ENCODE peak calls at places on chromosomes 3 and 15, in four cellular contexts. B is colonic mucosa, U is left ventricle myocardium inferior, A is OCI-LY7. R is an unnamed sample.

GRCh38 chr3:143482106-143483088 is 362.8 kb downstream of the CHST2 start:
- DNase-seq in B (peak; percentile 36), U (no peak), A (no peak), R (no peak)

GRCh38 chr3:197298858-197299854 is 744 bp upstream of the DLG1 start:
- DNase-seq in B (peak; percentile 82), U (peak; percentile 29), A (peak; percentile 79), R (peak; percentile 80)

GRCh38 chr3:152317956-152318355 is 49.2 kb downstream of the MBNL1 start:
- DNase-seq in B (no peak), U (no peak), A (no peak), R (no peak)

GRCh38 chr3:115960799-115961198 is 337.5 kb downstream of the GAP43 start:
- DNase-seq in B (no peak), U (no peak), A (no peak), R (no peak)

GRCh38 chr3:69162205-69162980 is 40.0 kb upstream of the LMOD3 start:
- DNase-seq in B (no peak), U (no peak), A (no peak), R (no peak)

GRCh38 chr3:69250014-69250413 is 127.6 kb upstream of the LMOD3 start:
- DNase-seq in B (peak; percentile 91), U (no peak), A (no peak), R (peak; percentile 46)

GRCh38 chr3:39707314-39707909 is 102.0 kb upstream of the MYRIP start:
- DNase-seq in B (no peak), U (no peak), A (peak; percentile 38), R (no peak)

GRCh38 chr3:164467027-164467426 is 611.3 kb downstream of the SI start:
- DNase-seq in B (no peak), U (no peak), A (no peak), R (no peak)

GRCh38 chr3:71089271-71089670 is 494.3 kb downstream of the FOXP1 start:
- DNase-seq in B (no peak), U (no peak), A (no peak), R (no peak)

GRCh38 chr3:134064081-134064480 is 34.4 kb upstream of the SLCO2A1 start:
- DNase-seq in B (peak; percentile 1), U (no peak), A (no peak), R (no peak)

GRCh38 chr15:101126618-101127502 is 125.0 kb downstream of the CHSY1 start:
- DNase-seq in B (no peak), U (no peak), A (no peak), R (no peak)

GRCh38 chr3:139312959-139313358 is 30.9 kb upstream of the MRPS22 start:
- DNase-seq in B (no peak), U (no peak), A (no peak), R (no peak)

GRCh38 chr3:22922317-22922716 is 280.8 kb upstream of the UBE2E2 start:
- DNase-seq in B (no peak), U (no peak), A (peak; percentile 57), R (no peak)

GRCh38 chr15:98924311-98925049 is 83.1 kb downstream of the PGPEP1L start:
- DNase-seq in B (no peak), U (no peak), A (no peak), R (no peak)

GRCh38 chr3:10259036-10259435 is 10.8 kb downstream of the TATDN2 start:
- DNase-seq in B (no peak), U (no peak), A (no peak), R (no peak)

GRCh38 chr3:129277829-129278271 is 820 bp upstream of the HMCES start:
- DNase-seq in B (peak; percentile 23), U (no peak), A (peak; percentile 79), R (no peak)

GRCh38 chr15:62145015-62145735 is 19.9 kb downstream of the C2CD4B start:
- DNase-seq in B (no peak), U (no peak), A (no peak), R (no peak)

GRCh38 chr15:80503319-80503952 is 99.3 kb downstream of the ARNT2 start:
- DNase-seq in B (no peak), U (no peak), A (no peak), R (no peak)

DNA sequence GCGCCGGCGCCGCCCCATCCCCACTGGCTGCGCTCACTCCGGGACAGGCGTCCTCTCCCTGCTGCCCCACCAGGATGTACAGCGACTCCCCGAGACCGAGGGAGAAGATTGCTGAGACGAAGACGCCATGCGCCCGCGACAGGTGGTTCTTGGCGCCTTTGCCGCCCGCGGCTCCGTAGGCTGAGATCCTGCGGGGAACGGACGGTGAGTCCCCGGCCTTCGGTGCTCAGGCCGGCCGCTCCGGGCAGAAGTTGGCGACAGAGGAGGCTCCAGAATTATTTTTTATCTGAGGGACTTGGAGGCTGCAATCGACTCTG is 1.6 kb downstream of the LTK start:
- DNase-seq in B (peak; percentile 36), U (no peak), A (no peak), R (no peak)
- H3K4me3 ChIP-seq in B (peak overlapping the region; percentile 40), U (peak overlapping the region; percentile 67), A (no peak overlapping the region), R (no peak overlapping the region)

DNA sequence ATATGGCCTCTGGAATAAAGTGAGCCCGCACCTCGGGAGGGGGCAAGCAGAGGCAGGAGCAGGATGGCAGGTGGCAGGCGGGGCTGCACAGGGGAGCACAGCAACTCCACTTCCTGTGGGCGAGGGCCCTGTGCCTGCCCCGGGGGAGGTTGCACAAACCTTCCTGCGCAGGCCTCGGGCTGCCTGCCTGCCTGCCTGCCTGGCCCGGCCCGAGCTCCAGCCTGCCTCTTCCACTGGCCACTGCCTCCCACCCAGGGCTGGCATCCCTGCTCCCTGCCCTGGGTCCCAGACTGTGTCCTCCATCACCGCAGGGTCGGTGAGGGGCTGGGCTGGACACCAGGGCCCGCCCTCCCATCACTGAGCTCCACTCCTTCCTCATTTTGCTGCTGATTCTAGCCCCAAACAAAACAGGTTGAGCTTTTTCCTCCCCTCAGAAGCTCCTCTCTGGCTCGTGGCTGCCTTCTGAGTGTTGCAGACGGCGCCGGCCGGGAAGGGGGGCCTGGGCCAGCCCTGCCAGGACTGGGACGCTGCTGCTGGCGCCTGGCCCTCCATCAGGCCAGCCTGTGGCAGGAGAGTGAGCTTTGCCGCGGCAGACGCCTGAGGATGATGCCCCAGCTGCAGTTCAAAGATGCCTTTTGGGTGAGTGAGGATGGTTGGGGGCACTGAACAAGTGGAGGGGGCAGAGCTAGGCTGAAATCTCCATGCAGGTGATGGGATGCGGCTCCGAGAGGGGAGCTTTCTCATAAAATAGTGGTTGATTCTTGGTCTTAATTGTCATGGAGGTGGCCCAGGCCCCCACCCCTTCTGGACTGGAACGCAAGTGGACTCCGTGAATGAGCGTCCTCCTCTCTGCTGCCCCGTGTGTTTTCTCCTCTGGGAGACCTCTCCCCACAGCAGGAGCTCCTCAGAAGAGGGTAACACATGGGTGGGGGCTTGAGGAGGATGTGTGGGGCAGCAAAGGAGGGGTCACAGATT is at the start of gene PSTPIP1:
- DNase-seq in B (no peak), U (peak; percentile 37), A (peak; percentile 62), R (no peak)
- H3K4me3 ChIP-seq in B (peak within 1 kb of the TSS; percentile 30), U (peak within 1 kb of the TSS; percentile 44), A (no peak within 1 kb of the TSS), R (no peak within 1 kb of the TSS)

DNA sequence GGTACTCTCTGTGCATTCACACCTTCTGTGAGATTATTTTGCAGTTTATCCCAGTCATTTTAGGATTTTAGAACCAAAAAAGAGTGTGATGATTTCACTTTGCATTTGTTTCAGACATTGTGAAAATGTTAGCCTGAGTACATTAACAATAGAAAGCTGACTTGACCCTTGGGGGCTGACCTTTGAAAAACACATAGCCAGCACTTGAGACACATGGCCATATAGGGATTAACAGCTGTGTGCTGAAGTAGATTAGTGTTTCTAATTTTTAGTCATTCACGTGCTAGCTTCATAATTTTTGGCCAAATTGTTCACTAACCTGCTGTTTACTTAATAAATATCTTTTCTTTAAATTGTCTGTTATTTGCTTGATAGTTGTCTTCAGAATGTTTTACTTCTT is 3.5 kb downstream of the FEM1B start:
- DNase-seq in B (no peak), U (no peak), A (no peak), R (no peak)
- H3K4me3 ChIP-seq in B (no peak overlapping the region), U (peak overlapping the region; percentile 74), A (peak overlapping the region; percentile 82), R (no peak overlapping the region)

DNA sequence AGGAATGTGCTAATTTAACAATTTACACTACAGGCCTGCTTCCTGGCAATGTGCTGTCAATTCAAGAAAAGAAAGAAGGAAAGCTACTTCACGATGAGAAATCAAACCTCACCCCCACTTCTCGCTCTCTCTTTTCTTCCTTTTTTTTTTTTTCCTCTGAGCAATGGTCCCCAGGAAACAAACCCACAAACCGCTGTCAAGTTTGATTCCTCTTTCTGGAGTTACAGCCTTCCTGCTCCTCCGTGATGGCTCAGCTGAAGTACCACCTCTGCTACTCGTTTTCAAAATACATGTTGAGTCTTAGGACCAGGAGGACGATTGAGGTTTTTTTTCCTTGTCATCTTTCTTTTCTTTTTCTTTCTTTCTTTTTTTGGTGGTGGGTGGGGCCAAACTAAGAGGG is 3.4 kb upstream of the TRIM71 start:
- DNase-seq in B (no peak), U (no peak), A (no peak), R (no peak)
- H3K4me3 ChIP-seq in B (no peak overlapping the region), U (no peak overlapping the region), A (no peak overlapping the region), R (no peak overlapping the region)

GRCh38 chr3:117103645-117104044 is 394.1 kb downstream of the TUSC7 start:
- DNase-seq in B (no peak), U (no peak), A (no peak), R (no peak)
- H3K4me3 ChIP-seq in B (no peak overlapping the region), U (no peak overlapping the region), A (no peak overlapping the region), R (no peak overlapping the region)

GRCh38 chr15:88979674-88980073 is 66.5 kb upstream of the MFGE8 start:
- DNase-seq in B (no peak), U (no peak), A (no peak), R (no peak)

GRCh38 chr15:88974392-88974791 is 61.2 kb upstream of the MFGE8 start:
- DNase-seq in B (no peak), U (no peak), A (no peak), R (no peak)

GRCh38 chr15:88980498-88980897 is 67.3 kb upstream of the MFGE8 start:
- DNase-seq in B (no peak), U (no peak), A (no peak), R (no peak)

GRCh38 chr15:88975891-88976290 is 62.7 kb upstream of the MFGE8 start:
- DNase-seq in B (no peak), U (no peak), A (no peak), R (no peak)

GRCh38 chr15:88976656-88977055 is 63.5 kb upstream of the MFGE8 start:
- DNase-seq in B (no peak), U (no peak), A (no peak), R (no peak)
- H3K4me3 ChIP-seq in B (no peak overlapping the region), U (no peak overlapping the region), A (no peak overlapping the region), R (no peak overlapping the region)

DNA sequence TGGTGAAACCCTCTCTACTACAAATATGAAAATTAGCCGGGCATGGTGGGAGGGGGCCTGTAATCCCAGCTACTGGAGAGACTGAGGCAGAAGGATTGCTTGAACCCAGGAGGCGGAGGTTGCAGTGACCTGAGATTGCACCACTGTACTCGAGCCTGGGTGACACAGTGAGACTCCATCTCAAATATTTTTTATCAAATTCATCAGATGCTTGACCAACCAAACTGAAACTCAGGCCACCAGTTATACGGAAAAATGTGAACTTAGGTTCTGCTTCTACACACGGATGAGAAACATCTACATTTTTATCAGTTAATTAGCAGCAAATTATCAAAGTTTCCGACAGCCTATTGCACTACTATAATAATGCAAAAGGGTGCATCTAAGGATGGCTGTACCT is 4.8 kb downstream of the ARF4 start:
- DNase-seq in B (no peak), U (no peak), A (no peak), R (no peak)
- H3K4me3 ChIP-seq in B (no peak overlapping the region), U (no peak overlapping the region), A (no peak overlapping the region), R (peak overlapping the region; percentile 1)

GRCh38 chr15:75204340-75205063 is 2.8 kb downstream of the C15orf39 start:
- DNase-seq in B (peak; percentile 96), U (peak; percentile 94), A (peak; percentile 90), R (peak; percentile 92)
- H3K4me3 ChIP-seq in B (peak overlapping the region; percentile 12), U (peak overlapping the region; percentile 100), A (peak overlapping the region; percentile 88), R (no peak overlapping the region)